ENCODE peak calls at places on chromosome 6, in nine cellular contexts. R is NCI-H2081; E is endothelial cell; C is NCI-H1092 treated with DMSO at 0.1 percent for 48 hours; T is left colon; X is activated CD4-positive, alpha-beta memory T cell treated with anti-CD3 and anti-CD28 coated beads, Interleukin-2, amount 10 ng/mL, durations not matched to agents 7 days and 5 days; F is mucosa of gallbladder; O is kidney tubule cell; J is ELR. N is an unnamed sample.

GRCh38 chr6:317068-317451 is 24.8 kb downstream of the DUSP22 start:
- DNase-seq in R (no peak), E (no peak), C (no peak), T (no peak), X (no peak), F (no peak), O (no peak), J (no peak), N (no peak)

GRCh38 chr6:137665342-137665741 is 171.1 kb upstream of the OLIG3 start:
- DNase-seq in R (no peak), E (no peak), C (no peak), T (no peak), X (no peak), F (no peak), O (no peak), J (no peak), N (no peak)

GRCh38 chr6:129749749-129750120 is 39.8 kb upstream of the ARHGAP18 start:
- DNase-seq in R (no peak), E (no peak), C (no peak), T (no peak), X (peak), F (no peak), O (peak), J (peak), N (no peak)

GRCh38 chr6:43772571-43773049 is 2.6 kb downstream of the VEGFA start:
- DNase-seq in R (no peak), E (no peak), C (peak), T (peak), X (no peak), F (no peak), O (peak), J (peak), N (no peak)

GRCh38 chr6:31118178-31118577 is 2.1 kb downstream of the CDSN start:
- DNase-seq in R (no peak), E (no peak), C (no peak), T (no peak), X (no peak), F (no peak), O (no peak), J (no peak), N (no peak)

GRCh38 chr6:139568157-139568955 is 193.9 kb upstream of the CITED2 start:
- DNase-seq in R (no peak), E (no peak), C (no peak), T (no peak), X (no peak), F (no peak), O (no peak), J (no peak), N (no peak)

GRCh38 chr6:111377558-111378120 is 105.4 kb downstream of the REV3L start:
- DNase-seq in R (no peak), E (no peak), C (no peak), T (no peak), X (no peak), F (no peak), O (no peak), J (peak), N (no peak)

GRCh38 chr6:84976516-84977420 is 212.4 kb upstream of the TBX18 start:
- DNase-seq in R (no peak), E (no peak), C (peak), T (no peak), X (no peak), F (no peak), O (no peak), J (no peak), N (no peak)

GRCh38 chr6:83827050-83827449 is 26.1 kb upstream of the RIPPLY2 start:
- DNase-seq in R (no peak), E (no peak), C (no peak), T (no peak), X (no peak), F (no peak), O (peak), J (peak), N (no peak)

GRCh38 chr6:37612475-37612874 is 85.2 kb downstream of the MDGA1 start:
- DNase-seq in R (no peak), E (no peak), C (no peak), T (no peak), X (no peak), F (no peak), O (peak), J (peak), N (no peak)

GRCh38 chr6:152680879-152681517 is 16.7 kb upstream of the MYCT1 start:
- DNase-seq in R (no peak), E (no peak), C (no peak), T (no peak), X (no peak), F (no peak), O (no peak), J (no peak), N (no peak)

GRCh38 chr6:158910484-158911075 is 89.4 kb downstream of the RSPH3 start:
- DNase-seq in R (no peak), E (no peak), C (no peak), T (no peak), X (no peak), F (peak), O (peak), J (no peak), N (no peak)

GRCh38 chr6:126628125-126628524 is 288.2 kb downstream of the CENPW start:
- DNase-seq in R (no peak), E (no peak), C (no peak), T (no peak), X (no peak), F (no peak), O (no peak), J (no peak), N (no peak)

GRCh38 chr6:30494275-30494990 is 5.1 kb downstream of the HLA-E start:
- DNase-seq in R (no peak), E (no peak), C (no peak), T (no peak), X (no peak), F (no peak), O (no peak), J (no peak), N (peak)

GRCh38 chr6:150037526-150038201 is 12.3 kb upstream of the RAET1L start:
- DNase-seq in R (no peak), E (peak), C (no peak), T (no peak), X (no peak), F (no peak), O (no peak), J (no peak), N (no peak)

GRCh38 chr6:40286721-40287120 is 300.4 kb downstream of the LRFN2 start:
- DNase-seq in R (no peak), E (no peak), C (no peak), T (no peak), X (no peak), F (no peak), O (no peak), J (no peak), N (no peak)

GRCh38 chr6:90226257-90226656 is 70.4 kb downstream of the BACH2 start:
- DNase-seq in R (no peak), E (no peak), C (no peak), T (no peak), X (no peak), F (no peak), O (peak), J (no peak), N (no peak)

GRCh38 chr6:31652925-31653724 is 664 bp upstream of the BAG6 start:
- DNase-seq in R (peak), E (peak), C (peak), T (peak), X (no peak), F (peak), O (peak), J (peak), N (no peak)

GRCh38 chr6:86937219-86938079 is at the start of gene HTR1E:
- DNase-seq in R (peak), E (peak), C (no peak), T (no peak), X (no peak), F (peak), O (peak), J (peak), N (no peak)

GRCh38 chr6:158517581-158517980 is 42.3 kb upstream of the TMEM181 start:
- DNase-seq in R (no peak), E (no peak), C (peak), T (no peak), X (no peak), F (no peak), O (no peak), J (no peak), N (no peak)

GRCh38 chr6:110013396-110013795 is 35.3 kb downstream of the GPR6 start:
- DNase-seq in R (no peak), E (no peak), C (no peak), T (no peak), X (no peak), F (no peak), O (no peak), J (no peak), N (no peak)

GRCh38 chr6:32816746-32817204 is at the start of gene HLA-DOB:
- DNase-seq in R (no peak), E (no peak), C (no peak), T (no peak), X (no peak), F (no peak), O (peak), J (peak), N (no peak)